ENCODE peak calls at places on chromosomes 3 and 15, in four cellular contexts. A is sigmoid colon, N is A673, T is small intestine. G is an unnamed sample. For H3K9me3, the result is how much of the 10 kb centered on the place peaks cover.

GRCh38 chr3:48440590-48440958 is 517 bp downstream of the TMA7 start:
- DNase-seq in T (peak), A (no peak), N (no peak), G (no peak)

GRCh38 chr3:134904333-134904771 is 109.3 kb downstream of the EPHB1 start:
- DNase-seq in T (no peak), N (no peak), A (no peak), G (peak)

GRCh38 chr3:20054549-20054987 is 14.3 kb downstream of the KAT2B start:
- DNase-seq in N (peak), A (peak), T (peak), G (peak)

GRCh38 chr3:47344971-47345370 is 35.9 kb upstream of the PTPN23 start:
- DNase-seq in T (no peak), N (no peak), A (peak), G (no peak)

GRCh38 chr15:65613365-65613764 is 2.4 kb upstream of the INTS14 start:
- DNase-seq in A (no peak), T (no peak), N (no peak), G (no peak)

GRCh38 chr15:39618063-39618823 is 37.4 kb downstream of the THBS1 start:
- DNase-seq in N (no peak), T (no peak), A (no peak), G (no peak)

GRCh38 chr15:47484119-47484518 is 233.2 kb upstream of the SEMA6D start:
- DNase-seq in A (no peak), T (no peak), N (peak), G (no peak)

GRCh38 chr15:58875343-58875742 is 58.1 kb downstream of the SLTM start:
- DNase-seq in T (no peak), N (no peak), A (no peak), G (no peak)

GRCh38 chr15:45777781-45778180 is 143.0 kb downstream of the SQOR start:
- DNase-seq in A (no peak), N (no peak), T (no peak), G (no peak)

GRCh38 chr3:175422744-175423143 is 563.6 kb downstream of the NAALADL2 start:
- DNase-seq in T (no peak), N (no peak), A (no peak), G (no peak)

GRCh38 chr3:134251731-134252391 is 1.2 kb upstream of the RYK start:
- DNase-seq in T (no peak), A (no peak), N (no peak), G (no peak)

GRCh38 chr15:75712668-75713337 is at the start of gene CSPG4:
- DNase-seq in N (no peak), T (no peak), A (peak), G (peak)

GRCh38 chr15:84598993-84599392 is 1.8 kb upstream of the ZSCAN2 start:
- DNase-seq in N (peak), T (peak), A (no peak), G (peak)

GRCh38 chr3:138594150-138594934 is at the start of gene CEP70:
- DNase-seq in N (peak), A (peak), T (peak), G (peak)

GRCh38 chr3:50674349-50675178 is at the start of gene DOCK3:
- DNase-seq in N (peak), T (peak), A (peak), G (peak)

GRCh38 chr15:83516935-83517334 is 69.8 kb downstream of the SH3GL3 start:
- DNase-seq in T (no peak), A (no peak), N (no peak), G (no peak)

GRCh38 chr15:85639752-85640381 is 154.9 kb downstream of the KLHL25 start:
- DNase-seq in T (peak), N (peak), A (no peak), G (no peak)

GRCh38 chr15:34812369-34812768 is 17.0 kb upstream of the ACTC1 start:
- DNase-seq in N (no peak), T (no peak), A (no peak), G (no peak)

GRCh38 chr3:194279106-194279505 is 72.0 kb downstream of the CPN2 start:
- DNase-seq in N (no peak), A (peak), T (no peak), G (no peak)

GRCh38 chr15:94943863-94944262 is 712.5 kb downstream of the MCTP2 start:
- DNase-seq in A (no peak), T (no peak), N (no peak), G (no peak)
- H3K9me3 ChIP-seq in A (under half), T (under half), N (under half), G (under half)

GRCh38 chr3:120341658-120342346 is 7.4 kb downstream of the LRRC58 start:
- DNase-seq in N (no peak), T (no peak), A (no peak), G (no peak)
- H3K9me3 ChIP-seq in N (under half), T (under half), A (under half), G (under half)

GRCh38 chr15:93420477-93420876 is 331.5 kb upstream of the RGMA start:
- DNase-seq in T (no peak), A (no peak), N (no peak), G (no peak)

GRCh38 chr15:93424131-93424530 is 335.1 kb upstream of the RGMA start:
- DNase-seq in T (no peak), A (no peak), N (no peak), G (no peak)

GRCh38 chr15:93420050-93420452 is 331.0 kb upstream of the RGMA start:
- DNase-seq in T (no peak), N (no peak), A (no peak), G (no peak)

GRCh38 chr15:93418566-93418965 is 329.6 kb upstream of the RGMA start:
- DNase-seq in N (peak), A (no peak), T (no peak), G (no peak)

DNA sequence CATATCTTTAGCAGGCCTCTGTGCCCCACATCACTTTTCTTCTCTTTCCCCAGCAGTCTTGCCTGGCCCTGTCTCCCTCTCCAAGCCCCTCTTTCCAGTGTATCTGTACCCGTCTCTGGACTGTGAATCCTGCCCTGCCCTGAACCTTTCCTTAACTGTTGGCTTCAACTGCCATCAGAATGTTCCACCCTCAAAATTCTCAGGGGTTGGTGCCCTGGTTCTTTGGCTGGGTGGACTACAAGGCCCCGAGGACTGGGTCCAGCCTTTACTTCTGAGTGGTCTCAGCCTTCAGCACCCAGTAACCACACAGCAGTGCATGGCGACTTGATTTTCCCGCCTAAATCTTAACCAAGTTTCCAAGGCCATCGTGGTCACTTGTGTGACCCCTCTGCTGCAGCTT is 333.5 kb upstream of the RGMA start:
- DNase-seq in A (no peak), N (no peak), T (no peak), G (no peak)
- H3K9me3 ChIP-seq in A (under half), N (under half), T (under half), G (under half)

DNA sequence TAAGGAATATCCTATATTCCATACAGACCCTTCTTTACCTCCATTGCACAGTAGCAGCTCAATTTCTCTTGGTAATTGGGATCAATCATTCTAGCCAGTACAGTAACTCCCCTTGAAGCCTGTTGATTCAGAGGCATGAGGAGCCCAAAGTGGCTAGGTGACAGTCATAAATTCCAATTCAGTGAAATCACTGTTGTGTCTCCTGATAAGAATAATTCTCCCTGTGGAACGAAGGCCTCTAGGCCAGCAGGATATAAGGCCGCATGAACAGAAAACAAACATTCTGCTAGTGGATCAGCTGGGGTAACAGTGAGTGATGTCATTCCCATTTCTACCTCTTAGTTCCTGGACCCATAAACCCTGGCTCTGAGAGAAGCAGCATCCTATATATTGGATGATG is 696.3 kb downstream of the NR2F2 start:
- DNase-seq in T (no peak), A (no peak), N (no peak), G (no peak)
- H3K9me3 ChIP-seq in T (under half), A (under half), N (under half), G (under half)

DNA sequence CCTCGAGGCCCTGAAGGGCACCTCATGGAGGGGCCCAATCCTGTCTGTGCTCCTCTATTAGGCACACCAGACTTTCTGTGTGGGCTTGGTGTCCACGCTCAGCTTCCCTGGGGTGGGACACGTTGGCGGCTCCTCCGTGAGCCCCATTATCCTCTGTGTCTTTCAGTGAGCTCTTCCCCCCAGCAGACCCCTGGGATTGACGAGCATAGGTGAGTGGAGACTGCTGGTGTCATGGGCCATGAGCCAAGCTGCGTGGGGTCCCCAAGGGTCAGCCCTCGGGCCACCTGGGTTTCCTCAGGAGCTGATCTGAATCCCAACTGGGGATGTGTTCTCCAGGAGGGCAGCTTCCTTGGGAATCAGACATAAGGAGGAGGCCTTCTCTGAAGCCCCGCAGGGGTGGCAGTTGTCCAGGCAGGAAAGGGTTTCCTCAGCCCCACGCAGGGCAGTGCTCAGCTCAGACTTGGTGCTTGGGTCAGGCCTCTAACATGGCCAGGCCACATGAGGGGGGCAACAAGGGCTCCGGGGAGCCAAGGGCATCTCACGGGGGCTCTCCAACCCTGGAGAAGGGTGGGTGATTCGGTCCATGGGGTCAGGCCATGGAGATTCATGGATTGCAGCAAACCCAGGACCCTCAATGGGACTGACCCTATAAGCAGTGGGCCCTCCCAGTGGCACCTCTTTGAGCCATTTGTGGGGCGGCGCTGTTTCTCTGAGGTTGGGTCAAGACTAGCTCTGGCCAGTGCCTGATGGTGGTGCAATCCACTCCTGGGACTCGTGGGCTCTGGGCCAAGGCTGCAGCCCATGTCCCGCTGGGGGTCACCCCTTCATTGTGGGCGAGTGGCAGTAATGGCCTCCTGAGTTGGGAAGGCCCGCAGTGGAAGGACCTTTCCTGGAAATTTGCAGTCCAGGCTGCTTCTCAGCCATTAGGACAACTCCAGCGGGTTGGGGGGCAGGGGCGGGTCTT is 222.5 kb downstream of the SNRPN start:
- DNase-seq in A (peak), T (no peak), N (no peak), G (no peak)
- H3K9me3 ChIP-seq in A (under half), T (under half), N (under half), G (under half)

DNA sequence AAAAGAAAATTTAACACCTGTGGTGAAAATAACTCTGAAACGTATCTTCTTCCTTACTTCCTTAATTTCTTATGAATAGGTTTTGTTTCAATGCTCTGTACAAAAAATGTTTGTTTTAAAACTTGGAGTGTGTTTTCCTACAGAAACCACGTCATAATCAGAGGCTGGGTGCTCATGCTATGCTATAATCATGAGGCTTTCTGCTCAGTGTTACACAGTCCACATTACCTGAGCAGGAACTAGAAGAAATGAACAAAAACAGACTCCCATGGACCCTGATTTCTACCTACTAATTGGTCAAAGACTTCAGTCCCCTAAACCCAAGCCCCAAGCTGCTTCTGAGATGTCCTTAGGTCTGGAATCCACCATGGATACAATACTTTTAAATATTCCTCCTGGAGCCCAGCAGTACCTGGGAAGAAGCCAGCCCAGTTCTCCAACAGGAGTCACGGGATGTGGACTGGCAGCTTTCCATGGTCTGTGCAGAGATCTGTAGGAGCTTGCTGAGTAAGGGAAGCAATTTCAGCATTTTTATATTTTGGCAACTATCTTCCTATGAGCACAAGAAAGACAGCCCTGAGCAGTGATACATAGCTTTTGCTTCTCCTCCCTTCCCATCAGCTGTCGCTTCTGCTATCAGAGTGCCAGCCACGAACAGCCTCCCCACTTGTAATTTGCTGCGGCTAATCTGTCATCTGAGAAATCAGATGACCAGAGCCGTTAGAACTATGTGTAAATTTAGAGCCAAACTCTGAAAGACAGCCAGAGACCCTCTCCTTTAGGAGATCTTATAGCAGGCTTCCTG is 65.5 kb downstream of the WDR72 start:
- DNase-seq in N (no peak), A (peak), T (no peak), G (peak)
- H3K9me3 ChIP-seq in N (under half), A (under half), T (under half), G (under half)

GRCh38 chr3:111151438-111151837 is 79.8 kb downstream of the NECTIN3 start:
- DNase-seq in N (no peak), T (no peak), A (no peak), G (no peak)
- H3K9me3 ChIP-seq in N (under half), T (under half), A (under half), G (under half)

DNA sequence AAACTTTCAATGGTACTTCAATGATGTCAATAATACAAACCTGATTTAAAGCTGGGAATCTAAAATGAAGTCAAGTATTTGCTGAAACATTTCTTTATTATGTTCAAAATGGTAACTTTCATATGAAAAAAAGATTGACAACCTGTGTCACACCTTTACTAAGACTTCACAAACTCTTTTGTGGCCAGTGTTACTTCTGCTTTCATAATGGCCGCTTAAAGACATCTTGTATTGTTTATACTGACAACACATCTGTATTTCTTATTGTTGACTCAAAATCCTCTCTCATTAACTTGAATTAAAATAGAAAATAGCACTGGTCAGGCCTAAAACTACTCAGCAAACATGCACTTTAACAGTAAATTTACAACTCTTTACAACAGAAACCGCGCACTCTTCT is 312.3 kb upstream of the CNTN6 start:
- DNase-seq in T (no peak), A (no peak), N (no peak), G (no peak)
- H3K9me3 ChIP-seq in T (under half), A (under half), N (under half), G (under half)

GRCh38 chr15:22224241-22224671 is 143.9 kb downstream of the OR4M2 start:
- DNase-seq in T (no peak), A (peak), N (no peak), G (no peak)
- H3K9me3 ChIP-seq in T (under half), A (under half), N (half or more), G (under half)

G was measured in body of pancreas.